ENCODE peak calls at places on chromosomes 2 and 18, in six cellular contexts. O, A, F, G, T and H are unnamed samples.

GRCh38 chr2:232547991-232548390 is 2.4 kb downstream of the TIGD1 start:
- DNase-seq in O (no peak), A (no peak), T (no peak), F (no peak), G (no peak), H (no peak)

GRCh38 chr18:9824474-9824832 is 61.3 kb upstream of the TXNDC2 start:
- DNase-seq in G (peak; percentile 61), F (no peak), T (no peak), A (no peak), O (no peak), H (no peak)

GRCh38 chr18:67347499-67347898 is 169.0 kb downstream of the DSEL start:
- DNase-seq in F (no peak), O (no peak), T (no peak), A (no peak), G (no peak), H (no peak)

GRCh38 chr2:23637011-23637778 is 252.2 kb downstream of the KLHL29 start:
- DNase-seq in A (no peak), F (peak; percentile 38), G (peak; percentile 52), T (no peak), O (no peak), H (peak; percentile 50)

GRCh38 chr2:196453613-196454047 is 185.9 kb upstream of the CCDC150 start:
- DNase-seq in T (peak; percentile 42), G (peak; percentile 42), F (peak; percentile 16), O (peak; percentile 36), A (peak; percentile 30), H (peak; percentile 35)

GRCh38 chr2:38959938-38960608 is 70.4 kb downstream of the ARHGEF33 start:
- DNase-seq in G (peak; percentile 82), O (peak; percentile 85), A (peak; percentile 20), T (peak; percentile 1), F (peak; percentile 48), H (peak; percentile 60)

GRCh38 chr18:78632111-78632541 is 347.5 kb upstream of the SALL3 start:
- DNase-seq in F (no peak), A (no peak), T (no peak), O (peak; percentile 36), G (no peak), H (no peak)

GRCh38 chr2:6824962-6825361 is 40.7 kb downstream of the CMPK2 start:
- DNase-seq in O (no peak), T (no peak), A (peak; percentile 20), F (no peak), G (no peak), H (no peak)

GRCh38 chr2:127638361-127639110 is 7.4 kb upstream of the GPR17 start:
- DNase-seq in O (peak; percentile 95), T (no peak), A (no peak), G (peak; percentile 44), F (no peak), H (no peak)

GRCh38 chr2:200483729-200484198 is 26.1 kb downstream of the KCTD18 start:
- DNase-seq in G (no peak), T (no peak), F (no peak), O (peak; percentile 88), A (no peak), H (no peak)

GRCh38 chr18:48632676-48633257 is 93.9 kb downstream of the CTIF start:
- DNase-seq in O (no peak), A (no peak), T (no peak), F (no peak), G (no peak), H (no peak)

GRCh38 chr18:8177330-8178016 is 431.8 kb upstream of the RAB12 start:
- DNase-seq in G (no peak), T (peak; percentile 82), F (no peak), A (no peak), O (peak; percentile 33), H (no peak)

GRCh38 chr2:113858764-113859163 is 31.1 kb upstream of the ACTR3 start:
- DNase-seq in T (peak; percentile 31), O (no peak), A (peak; percentile 82), F (peak; percentile 89), G (no peak), H (no peak)

GRCh38 chr18:23837591-23837990 is 148.3 kb downstream of the LAMA3 start:
- DNase-seq in O (no peak), G (no peak), T (peak; percentile 56), F (no peak), A (no peak), H (peak; percentile 83)

GRCh38 chr2:119769645-119770044 is 9.9 kb downstream of the PTPN4 start:
- DNase-seq in G (no peak), T (no peak), A (no peak), F (no peak), O (no peak), H (no peak)